ENCODE peak calls at places on chromosome 3, in nine cellular contexts. N, X, W, A, C, V, K, G and D are unnamed samples.

GRCh38 chr3:177330771-177331170 is 133.5 kb upstream of the TBL1XR1 start:
- DNase-seq in K (no peak), G (no peak), A (no peak), X (no peak), V (no peak), W (no peak), C (no peak), N (peak), D (no peak)

GRCh38 chr3:13483988-13484695 is 4.0 kb downstream of the HDAC11 start:
- DNase-seq in X (no peak), C (no peak), A (no peak), W (no peak), G (no peak), K (no peak), N (no peak), V (no peak), D (no peak)

GRCh38 chr3:113210608-113211369 is 568 bp upstream of the BOC start:
- DNase-seq in A (no peak), W (peak), X (no peak), N (no peak), K (no peak), G (peak), C (no peak), V (no peak), D (no peak)

GRCh38 chr3:100068758-100069345 is 45.4 kb downstream of the FILIP1L start:
- DNase-seq in K (peak), G (peak), C (peak), X (peak), A (peak), W (peak), V (no peak), N (peak), D (peak)

GRCh38 chr3:40179016-40179415 is 130.5 kb upstream of the EIF1B start:
- DNase-seq in K (peak), C (peak), V (no peak), X (peak), G (peak), W (peak), A (peak), N (peak), D (peak)

GRCh38 chr3:16728762-16729745 is 123.8 kb upstream of the DAZL start:
- DNase-seq in W (peak), G (peak), A (no peak), X (peak), C (peak), K (peak), N (no peak), V (no peak), D (no peak)

GRCh38 chr3:180180795-180181194 is 144.1 kb upstream of the PEX5L start:
- DNase-seq in G (no peak), A (no peak), N (no peak), W (peak), X (no peak), V (no peak), C (no peak), K (peak), D (no peak)

GRCh38 chr3:56916697-56917336 is 115.1 kb upstream of the ARHGEF3 start:
- DNase-seq in A (no peak), N (no peak), G (no peak), K (no peak), W (no peak), C (no peak), X (no peak), V (no peak), D (no peak)

GRCh38 chr3:16521580-16521941 is 8.1 kb upstream of the RFTN1 start:
- DNase-seq in W (no peak), K (no peak), G (no peak), C (no peak), N (no peak), X (no peak), A (no peak), V (no peak), D (no peak)

GRCh38 chr3:70539908-70540307 is 227.5 kb upstream of the MDFIC2 start:
- DNase-seq in C (no peak), W (no peak), X (no peak), V (no peak), G (no peak), K (peak), N (no peak), A (no peak), D (no peak)

GRCh38 chr3:177928156-177928555 is 608.1 kb upstream of the KCNMB2 start:
- DNase-seq in G (peak), X (peak), A (peak), N (peak), W (peak), K (peak), V (no peak), C (no peak), D (peak)

GRCh38 chr3:148953094-148953493 is 38.2 kb upstream of the GYG1 start:
- DNase-seq in N (no peak), C (no peak), W (no peak), V (no peak), X (no peak), A (no peak), G (no peak), K (no peak), D (no peak)

GRCh38 chr3:176055851-176056250 is 1141.4 kb downstream of the TBL1XR1 start:
- DNase-seq in G (no peak), K (no peak), W (no peak), A (peak), X (no peak), V (no peak), C (no peak), N (peak), D (no peak)

GRCh38 chr3:191412764-191413163 is 48.2 kb upstream of the PYDC2 start:
- DNase-seq in C (peak), V (no peak), N (no peak), X (peak), K (peak), W (peak), G (peak), A (peak), D (no peak)

GRCh38 chr3:24299801-24300626 is 194.6 kb downstream of the THRB start:
- DNase-seq in V (no peak), C (no peak), G (peak), W (peak), X (peak), A (no peak), N (no peak), K (peak), D (no peak)

GRCh38 chr3:19934098-19934566 is at the start of gene EFHB:
- DNase-seq in K (peak), C (no peak), A (peak), V (no peak), W (peak), X (peak), G (peak), N (peak), D (peak)

GRCh38 chr3:169387751-169388696 is 275.5 kb downstream of the MECOM start:
- DNase-seq in W (peak), V (no peak), C (no peak), G (peak), N (no peak), X (no peak), K (peak), A (no peak), D (no peak)

GRCh38 chr3:177114253-177114652 is 83.0 kb downstream of the TBL1XR1 start:
- DNase-seq in K (no peak), A (no peak), N (no peak), V (no peak), C (no peak), X (no peak), G (no peak), W (no peak), D (no peak)

GRCh38 chr3:104396974-104397669 is 969.6 kb upstream of the ALCAM start:
- DNase-seq in W (peak), A (no peak), G (peak), C (no peak), V (no peak), N (no peak), X (no peak), K (peak), D (no peak)